ENCODE peak calls at places on chromosome 15, in nine cellular contexts. I, A, B, L, Q, G, S, R and C are unnamed samples.

GRCh38 chr15:58545307-58546065 is 113.7 kb downstream of the LIPC start:
- DNase-seq in R (no peak), G (no peak), Q (peak; percentile 56), B (peak; percentile 56), I (no peak), S (no peak), L (peak; percentile 78), A (peak; percentile 91), C (no peak)

GRCh38 chr15:74134387-74135027 is 4.1 kb downstream of the ISLR2 start:
- DNase-seq in Q (no peak), A (peak; percentile 40), B (no peak), I (no peak), S (no peak), G (no peak), L (no peak), R (no peak), C (no peak)

GRCh38 chr15:56813995-56814394 is 80.7 kb upstream of the ZNF280D start:
- DNase-seq in Q (no peak), G (no peak), B (no peak), L (no peak), I (no peak), A (no peak), R (no peak), S (no peak), C (no peak)

GRCh38 chr15:99104788-99105515 is at the start of gene SYNM:
- DNase-seq in L (peak; percentile 39), A (peak; percentile 69), S (peak; percentile 84), R (peak; percentile 95), I (peak; percentile 73), B (peak; percentile 83), G (no peak), Q (peak; percentile 68), C (peak; percentile 90)

GRCh38 chr15:36265422-36265821 is 314.0 kb upstream of the CDIN1 start:
- DNase-seq in L (no peak), A (no peak), G (no peak), I (no peak), B (no peak), S (no peak), R (no peak), Q (no peak), C (no peak)

GRCh38 chr15:60701261-60702019 is 222.5 kb upstream of the ICE2 start:
- DNase-seq in G (no peak), Q (no peak), I (no peak), A (no peak), L (no peak), B (no peak), R (no peak), S (no peak), C (no peak)

GRCh38 chr15:67373266-67373665 is 118.7 kb downstream of the IQCH start:
- DNase-seq in L (no peak), I (no peak), G (no peak), Q (no peak), R (no peak), S (no peak), B (no peak), A (no peak), C (no peak)

GRCh38 chr15:86063328-86064180 is 16.1 kb upstream of the AGBL1 start:
- DNase-seq in B (no peak), A (no peak), S (no peak), G (no peak), I (no peak), R (no peak), Q (no peak), L (no peak), C (no peak)

GRCh38 chr15:36335659-36336058 is 243.8 kb upstream of the CDIN1 start:
- DNase-seq in S (no peak), A (no peak), L (no peak), R (no peak), Q (no peak), B (no peak), I (no peak), G (no peak), C (no peak)

GRCh38 chr15:73838795-73839565 is 34.4 kb upstream of the TBC1D21 start:
- DNase-seq in S (no peak), Q (no peak), I (no peak), A (no peak), G (no peak), B (no peak), R (no peak), L (no peak), C (peak; percentile 24)

GRCh38 chr15:70826634-70827033 is 27.3 kb downstream of the LARP6 start:
- DNase-seq in B (no peak), S (no peak), G (no peak), L (peak; percentile 60), I (no peak), A (peak; percentile 16), Q (peak; percentile 30), R (no peak), C (peak; percentile 97)

GRCh38 chr15:58865420-58865880 is 68.0 kb downstream of the SLTM start:
- DNase-seq in S (no peak), R (no peak), I (no peak), L (no peak), Q (no peak), G (no peak), A (no peak), B (no peak), C (no peak)

GRCh38 chr15:31266712-31267111 is 59.9 kb upstream of the KLF13 start:
- DNase-seq in Q (no peak), B (no peak), S (no peak), G (no peak), A (no peak), R (no peak), L (no peak), I (no peak), C (no peak)

GRCh38 chr15:65377105-65377975 is 462 bp downstream of the IGDCC3 start:
- DNase-seq in G (no peak), L (no peak), A (no peak), S (no peak), B (peak; percentile 66), I (peak; percentile 52), R (peak; percentile 53), Q (no peak), C (peak; percentile 73)

GRCh38 chr15:61025746-61026256 is 203.3 kb downstream of the RORA start:
- DNase-seq in G (no peak), L (no peak), Q (no peak), S (no peak), B (no peak), A (no peak), R (no peak), I (no peak), C (no peak)

GRCh38 chr15:67144609-67145306 is 79.4 kb downstream of the SMAD3 start:
- DNase-seq in G (no peak), R (no peak), S (no peak), A (no peak), B (no peak), L (peak; percentile 98), Q (peak; percentile 97), I (no peak), C (no peak)

GRCh38 chr15:41932939-41933725 is 39.2 kb downstream of the EHD4 start:
- DNase-seq in G (no peak), S (no peak), Q (no peak), I (no peak), R (no peak), B (peak; percentile 21), A (no peak), L (no peak), C (no peak)

GRCh38 chr15:32688151-32688639 is 29.6 kb upstream of the GREM1 start:
- DNase-seq in Q (peak; percentile 98), B (peak; percentile 70), L (peak; percentile 62), G (no peak), A (no peak), S (peak; percentile 65), I (no peak), R (no peak), C (no peak)

GRCh38 chr15:25849431-25849921 is 13.7 kb downstream of the ATP10A start:
- DNase-seq in L (peak; percentile 61), B (no peak), I (no peak), S (no peak), A (peak; percentile 52), R (no peak), G (no peak), Q (peak; percentile 60), C (peak; percentile 85)

GRCh38 chr15:74631935-74632560 is 16.4 kb downstream of the CLK3 start:
- DNase-seq in Q (peak; percentile 24), L (peak; percentile 41), R (peak; percentile 80), B (peak; percentile 77), G (peak; percentile 60), S (peak; percentile 4), A (peak; percentile 87), I (peak; percentile 55), C (peak; percentile 72)

GRCh38 chr15:46577767-46578166 is 942.9 kb downstream of the SQOR start:
- DNase-seq in S (no peak), Q (no peak), B (no peak), R (no peak), I (no peak), L (no peak), A (no peak), G (no peak), C (no peak)

GRCh38 chr15:101107625-101108457 is 144.0 kb downstream of the CHSY1 start:
- DNase-seq in I (no peak), G (no peak), S (no peak), Q (no peak), B (no peak), R (no peak), A (no peak), L (no peak), C (no peak)

GRCh38 chr15:84799511-84800187 is 17.5 kb upstream of the ALPK3 start:
- DNase-seq in G (no peak), A (no peak), B (peak; percentile 28), S (no peak), I (no peak), R (no peak), L (no peak), Q (no peak), C (no peak)

GRCh38 chr15:69659454-69660050 is 206.9 kb downstream of the RPLP1 start:
- DNase-seq in G (no peak), S (no peak), A (no peak), L (no peak), B (no peak), Q (no peak), R (no peak), I (no peak), C (no peak)

GRCh38 chr15:74378853-74379252 is 11.4 kb upstream of the CYP11A1 start:
- DNase-seq in I (no peak), Q (peak; percentile 39), G (no peak), R (no peak), B (no peak), A (peak; percentile 87), L (peak; percentile 35), S (no peak), C (peak; percentile 54)

GRCh38 chr15:43329222-43329959 is 982 bp downstream of the LCMT2 start:
- DNase-seq in G (peak; percentile 2), B (no peak), S (no peak), A (no peak), I (peak; percentile 18), Q (no peak), L (peak; percentile 14), R (peak; percentile 10), C (peak; percentile 71)

GRCh38 chr15:80241508-80241907 is 10.5 kb downstream of the CTXND1 start:
- DNase-seq in G (no peak), A (peak; percentile 70), S (no peak), L (no peak), B (no peak), R (no peak), I (no peak), Q (no peak), C (no peak)

GRCh38 chr15:78934063-78935023 is 10.5 kb downstream of the CTSH start:
- DNase-seq in I (no peak), L (no peak), R (no peak), Q (no peak), A (no peak), S (no peak), G (no peak), B (peak; percentile 66), C (peak; percentile 27)

GRCh38 chr15:79811406-79812405 is 85.1 kb downstream of the MTHFS start:
- DNase-seq in G (no peak), I (no peak), Q (no peak), R (no peak), A (no peak), L (no peak), S (peak; percentile 45), B (peak; percentile 77), C (peak; percentile 59)

GRCh38 chr15:92670625-92671024 is 15.1 kb upstream of the FAM174B start:
- DNase-seq in S (no peak), Q (no peak), R (no peak), L (no peak), B (no peak), I (no peak), A (no peak), G (no peak), C (no peak)

GRCh38 chr15:32105258-32106248 is 75.2 kb downstream of the CHRNA7 start:
- DNase-seq in I (no peak), Q (no peak), L (no peak), R (no peak), A (no peak), G (no peak), B (no peak), S (no peak), C (no peak)